ENCODE peak calls at places on chromosome 10, in eight cellular contexts. E, Q, D, S, R, W, G and V are unnamed samples.
A peak's percentile ranks its signal among the peaks of the same experiment; 100 is the strongest.

GRCh38 chr10:32190890-32191491 is 134.8 kb upstream of the KIF5B start:
- DNase-seq in E (no peak), Q (no peak), D (no peak), S (peak; percentile 36), R (peak; percentile 33), W (no peak), G (peak; percentile 71), V (peak; percentile 34)

GRCh38 chr10:50503661-50504320 is 120.0 kb downstream of the SGMS1 start:
- DNase-seq in E (no peak), Q (no peak), D (no peak), S (no peak), R (no peak), W (no peak), G (no peak), V (no peak)

GRCh38 chr10:77970869-77971803 is 44.6 kb upstream of the DLG5 start:
- DNase-seq in E (peak; percentile 75), Q (peak; percentile 82), D (no peak), S (peak; percentile 98), R (no peak), W (no peak), G (peak; percentile 8), V (peak; percentile 87)

GRCh38 chr10:67520924-67521520 is 175.0 kb downstream of the CTNNA3 start:
- DNase-seq in E (peak; percentile 13), Q (no peak), D (peak; percentile 73), S (peak; percentile 72), R (peak; percentile 22), W (no peak), G (peak; percentile 52), V (peak; percentile 40)

GRCh38 chr10:36301139-36301538 is 659.0 kb upstream of the FZD8 start:
- DNase-seq in E (no peak), Q (no peak), D (no peak), S (no peak), R (no peak), W (no peak), G (no peak), V (no peak)

GRCh38 chr10:113252650-113253560 is 299.9 kb upstream of the HABP2 start:
- DNase-seq in E (no peak), Q (no peak), D (no peak), S (no peak), R (no peak), W (no peak), G (no peak), V (no peak)

GRCh38 chr10:120403109-120403508 is 53.9 kb upstream of the PLPP4 start:
- DNase-seq in E (no peak), Q (no peak), D (no peak), S (no peak), R (no peak), W (no peak), G (no peak), V (no peak)

GRCh38 chr10:71161429-71161828 is 50.9 kb upstream of the UNC5B start:
- DNase-seq in E (no peak), Q (no peak), D (no peak), S (peak; percentile 6), R (no peak), W (no peak), G (peak; percentile 7), V (no peak)

GRCh38 chr10:79483948-79484347 is 28.4 kb upstream of the EIF5AL1 start:
- DNase-seq in E (no peak), Q (no peak), D (no peak), S (peak; percentile 54), R (no peak), W (peak; percentile 82), G (no peak), V (no peak)

GRCh38 chr10:60144099-60144498 is 237.7 kb upstream of the CCDC6 start:
- DNase-seq in E (no peak), Q (no peak), D (no peak), S (no peak), R (no peak), W (no peak), G (no peak), V (no peak)

GRCh38 chr10:18737236-18737635 is 78.0 kb downstream of the ARL5B start:
- DNase-seq in E (no peak), Q (no peak), D (no peak), S (peak; percentile 66), R (no peak), W (no peak), G (no peak), V (no peak)

GRCh38 chr10:50398383-50398782 is 147.1 kb upstream of the ASAH2 start:
- DNase-seq in E (peak; percentile 76), Q (no peak), D (no peak), S (peak; percentile 39), R (no peak), W (no peak), G (no peak), V (no peak)

GRCh38 chr10:16393271-16393858 is 43.4 kb upstream of the PTER start:
- DNase-seq in E (no peak), Q (no peak), D (no peak), S (no peak), R (no peak), W (no peak), G (no peak), V (no peak)

GRCh38 chr10:13891542-13892431 is 305.0 kb downstream of the PRPF18 start:
- DNase-seq in E (no peak), Q (peak; percentile 81), D (peak; percentile 75), S (no peak), R (no peak), W (peak; percentile 70), G (no peak), V (no peak)

GRCh38 chr10:71396714-71397339 is at the start of gene CDH23:
- DNase-seq in E (no peak), Q (peak; percentile 89), D (peak; percentile 87), S (no peak), R (no peak), W (peak; percentile 70), G (no peak), V (no peak)

GRCh38 chr10:106609466-106609865 is 555.0 kb downstream of the SORCS1 start:
- DNase-seq in E (no peak), Q (no peak), D (no peak), S (no peak), R (no peak), W (no peak), G (no peak), V (no peak)

GRCh38 chr10:106043833-106044232 is 1120.7 kb downstream of the SORCS1 start:
- DNase-seq in E (peak; percentile 36), Q (no peak), D (no peak), S (peak; percentile 2), R (no peak), W (no peak), G (no peak), V (peak; percentile 11)

GRCh38 chr10:95759233-95759826 is 3.4 kb downstream of the ENTPD1 start:
- DNase-seq in E (no peak), Q (no peak), D (no peak), S (no peak), R (no peak), W (no peak), G (no peak), V (no peak)

GRCh38 chr10:95755511-95756004 is 405 bp upstream of the ENTPD1 start:
- DNase-seq in E (no peak), Q (no peak), D (peak; percentile 77), S (no peak), R (no peak), W (no peak), G (no peak), V (no peak)

GRCh38 chr10:95756796-95757657 is 1.1 kb downstream of the ENTPD1 start:
- DNase-seq in E (no peak), Q (no peak), D (no peak), S (no peak), R (no peak), W (no peak), G (peak; percentile 41), V (no peak)

GRCh38 chr10:95758351-95759025 is 2.5 kb downstream of the ENTPD1 start:
- DNase-seq in E (no peak), Q (no peak), D (no peak), S (peak; percentile 6), R (no peak), W (no peak), G (peak; percentile 49), V (no peak)

GRCh38 chr10:95756061-95756751 is at the start of gene ENTPD1:
- DNase-seq in E (no peak), Q (no peak), D (peak; percentile 57), S (peak; percentile 12), R (no peak), W (no peak), G (peak; percentile 64), V (no peak)
- H3K4me3 ChIP-seq in E (no peak within 1 kb of the TSS), Q (peak within 1 kb of the TSS; percentile 49), D (peak within 1 kb of the TSS; percentile 44), S (no peak within 1 kb of the TSS), R (no peak within 1 kb of the TSS), W (peak within 1 kb of the TSS; percentile 49), G (peak within 1 kb of the TSS; percentile 62), V (peak within 1 kb of the TSS; percentile 3)

DNA sequence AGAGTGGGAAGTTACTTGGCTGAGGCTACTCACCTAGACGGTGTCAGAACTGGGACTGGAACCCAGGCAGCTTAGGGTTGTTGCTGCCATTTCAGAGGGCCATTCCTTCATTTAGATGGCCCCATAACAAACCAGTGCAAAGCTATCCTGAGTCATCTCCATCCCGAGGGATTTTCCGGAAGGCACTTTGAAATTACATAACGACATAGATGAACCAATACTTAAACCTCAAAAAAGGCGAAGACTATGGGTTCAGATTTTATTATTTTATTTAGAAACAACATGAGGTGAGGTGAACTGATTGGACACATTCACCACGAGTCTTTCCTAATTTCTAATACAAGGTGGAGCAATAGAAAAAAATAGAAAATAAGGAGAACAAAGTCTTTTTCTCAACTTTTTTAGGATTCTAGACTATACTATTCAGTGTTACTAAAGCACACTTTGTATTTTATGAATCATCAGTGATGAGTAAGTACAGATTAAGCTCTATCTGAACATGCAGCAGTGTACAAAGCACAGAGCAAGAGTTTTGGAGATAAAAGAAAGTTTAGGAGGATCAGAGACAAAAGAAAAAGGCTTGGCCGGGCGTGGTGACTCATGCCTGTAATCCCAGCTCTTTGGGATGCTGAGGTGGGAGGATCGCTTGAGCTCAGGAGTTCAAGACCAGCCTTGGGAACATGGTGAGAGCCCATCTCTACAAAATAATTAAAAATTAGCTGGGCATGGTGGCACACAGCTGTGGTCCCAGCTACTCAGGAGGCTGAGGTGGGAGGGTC is 79.5 kb upstream of the SVIL start:
- DNase-seq in E (peak; percentile 76), Q (no peak), D (no peak), S (peak; percentile 93), R (no peak), W (no peak), G (no peak), V (no peak)
- H3K4me3 ChIP-seq in E (no peak overlapping the region), Q (no peak overlapping the region), D (no peak overlapping the region), S (no peak overlapping the region), R (no peak overlapping the region), W (no peak overlapping the region), G (no peak overlapping the region), V (no peak overlapping the region)

GRCh38 chr10:61397175-61397986 is 55.8 kb downstream of the TMEM26 start:
- DNase-seq in E (peak; percentile 25), Q (no peak), D (no peak), S (peak; percentile 48), R (no peak), W (no peak), G (peak; percentile 4), V (no peak)
- H3K4me3 ChIP-seq in E (no peak overlapping the region), Q (peak overlapping the region; percentile 54), D (no peak overlapping the region), S (peak overlapping the region; percentile 13), R (peak overlapping the region; percentile 39), W (peak overlapping the region; percentile 33), G (peak overlapping the region; percentile 14), V (no peak overlapping the region)

DNA sequence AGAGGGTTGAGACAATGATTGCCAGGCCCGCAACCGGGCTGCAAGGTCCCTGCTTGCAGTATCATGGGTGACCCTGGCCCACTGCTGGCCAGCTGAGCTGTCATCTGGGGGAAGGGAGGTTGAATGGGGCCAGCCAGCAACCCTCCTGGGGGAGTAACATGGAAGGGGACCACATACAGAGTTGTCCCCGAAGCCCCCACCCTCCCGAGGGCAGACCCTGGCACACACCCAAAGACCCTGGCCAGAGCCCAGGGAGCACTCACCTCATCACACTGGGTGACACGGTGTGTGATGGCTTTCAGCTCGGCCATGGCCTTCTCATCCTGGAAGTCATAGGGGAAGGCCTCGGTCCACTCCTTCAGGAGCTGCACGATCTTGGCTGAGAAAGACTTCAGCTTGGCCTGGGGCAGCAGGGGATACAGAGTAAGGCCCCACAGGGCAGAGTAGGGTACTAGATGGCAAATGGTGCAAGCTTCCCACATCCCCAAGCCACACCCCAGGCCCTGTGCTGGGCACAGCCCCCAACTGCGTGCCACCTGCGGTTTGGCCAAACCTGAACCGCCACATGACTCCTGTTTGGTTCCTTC is 63.4 kb downstream of the CSGALNACT2 start:
- DNase-seq in E (no peak), Q (peak; percentile 74), D (peak; percentile 49), S (no peak), R (no peak), W (peak; percentile 38), G (no peak), V (no peak)
- H3K4me3 ChIP-seq in E (peak overlapping the region; percentile 55), Q (no peak overlapping the region), D (peak overlapping the region; percentile 69), S (no peak overlapping the region), R (no peak overlapping the region), W (no peak overlapping the region), G (no peak overlapping the region), V (no peak overlapping the region)